ENCODE peak calls at places on chromosome 18, in eight cellular contexts. C is tibial nerve, M is IMR-90, H is ovary, K is breast epithelium, Z is uterus, V is transverse colon, B is esophagus squamous epithelium. X is an unnamed sample. For H3K27me3, the result is how much of the 10 kb centered on the place peaks cover.

GRCh38 chr18:35770360-35770759 is 188.8 kb downstream of the GALNT1 start:
- DNase-seq in M (no peak), K (no peak), B (no peak), V (no peak), Z (no peak), C (no peak), H (no peak), X (no peak)

GRCh38 chr18:13382990-13383821 is 164.6 kb downstream of the LDLRAD4 start:
- DNase-seq in B (no peak), M (no peak), K (no peak), H (no peak), V (no peak), C (no peak), Z (no peak), X (no peak)

GRCh38 chr18:23990474-23991410 is 23.8 kb upstream of the TTC39C start:
- DNase-seq in B (no peak), K (no peak), V (no peak), Z (no peak), M (peak), H (no peak), C (no peak), X (no peak)

GRCh38 chr18:8949206-8949605 is 153.3 kb upstream of the NDUFV2 start:
- DNase-seq in H (no peak), B (no peak), C (no peak), Z (no peak), V (no peak), K (no peak), M (peak), X (no peak)

GRCh38 chr18:76992226-76993084 is 140.1 kb downstream of the MBP start:
- DNase-seq in K (no peak), Z (no peak), H (no peak), M (no peak), V (no peak), B (no peak), C (no peak), X (no peak)

GRCh38 chr18:75478996-75479870 is 51.7 kb upstream of the SMIM21 start:
- DNase-seq in B (no peak), V (no peak), M (peak), C (no peak), H (no peak), K (no peak), Z (no peak), X (no peak)

GRCh38 chr18:56043691-56044090 is 455.7 kb upstream of the TCF4 start:
- DNase-seq in V (no peak), B (no peak), K (peak), Z (no peak), C (peak), M (no peak), H (no peak), X (no peak)

GRCh38 chr18:14092625-14093361 is 39.4 kb downstream of the ZNF519 start:
- DNase-seq in M (no peak), V (no peak), H (no peak), Z (no peak), C (no peak), K (no peak), B (no peak), X (no peak)

GRCh38 chr18:55097406-55098170 is 138.3 kb upstream of the CCDC68 start:
- DNase-seq in B (no peak), V (no peak), K (no peak), H (no peak), Z (peak), C (no peak), M (no peak), X (no peak)

GRCh38 chr18:43719264-43719795 is 442.0 kb upstream of the SYT4 start:
- DNase-seq in V (no peak), M (no peak), B (no peak), K (no peak), C (no peak), Z (no peak), H (no peak), X (no peak)

GRCh38 chr18:46276736-46277135 is 172.6 kb downstream of the HAUS1 start:
- DNase-seq in C (no peak), H (no peak), M (no peak), K (no peak), B (no peak), Z (no peak), V (no peak), X (no peak)

GRCh38 chr18:2846241-2846637 is 567 bp upstream of the EMILIN2 start:
- DNase-seq in M (peak), B (no peak), K (no peak), C (no peak), H (no peak), V (no peak), Z (no peak), X (no peak)

GRCh38 chr18:54923339-54923956 is 35.8 kb downstream of the CCDC68 start:
- DNase-seq in V (no peak), M (no peak), C (no peak), Z (no peak), K (no peak), B (no peak), H (no peak), X (no peak)

GRCh38 chr18:75170916-75171315 is 38.0 kb downstream of the PTGR3 start:
- DNase-seq in V (no peak), B (no peak), C (no peak), K (no peak), H (no peak), M (no peak), Z (no peak), X (no peak)

GRCh38 chr18:62485684-62486083 is 37.1 kb upstream of the ZCCHC2 start:
- DNase-seq in V (no peak), M (peak), K (peak), H (no peak), Z (peak), C (no peak), B (no peak), X (peak)

GRCh38 chr18:48889115-48889941 is 61.4 kb downstream of the SMAD7 start:
- DNase-seq in Z (peak), K (no peak), C (no peak), M (no peak), H (peak), V (no peak), B (no peak), X (peak)

GRCh38 chr18:55918449-55918848 is 330.5 kb upstream of the TCF4 start:
- DNase-seq in C (no peak), M (peak), Z (no peak), V (no peak), K (no peak), B (no peak), H (no peak), X (no peak)

GRCh38 chr18:62767321-62767720 is 52.0 kb downstream of the PHLPP1 start:
- DNase-seq in C (no peak), M (no peak), K (no peak), H (no peak), V (no peak), B (no peak), Z (no peak), X (no peak)

GRCh38 chr18:68549257-68549871 is 165.5 kb downstream of the TMX3 start:
- DNase-seq in V (no peak), H (no peak), C (no peak), B (no peak), K (no peak), Z (no peak), M (peak), X (no peak)

GRCh38 chr18:6785411-6785810 is 55.9 kb downstream of the ARHGAP28 start:
- DNase-seq in Z (no peak), C (no peak), K (no peak), H (no peak), V (no peak), M (no peak), B (no peak), X (no peak)

GRCh38 chr18:21391074-21391673 is 149.1 kb downstream of the GREB1L start:
- DNase-seq in H (no peak), C (no peak), V (no peak), Z (no peak), M (peak), B (no peak), K (no peak), X (no peak)

GRCh38 chr18:49582579-49582978 is 20.7 kb downstream of the LIPG start:
- DNase-seq in M (peak), B (no peak), K (no peak), V (no peak), H (no peak), Z (no peak), C (no peak), X (no peak)

GRCh38 chr18:63890950-63891304 is 3.4 kb downstream of the SERPINB2 start:
- DNase-seq in K (no peak), C (no peak), H (no peak), B (no peak), V (no peak), M (peak), Z (no peak), X (no peak)

GRCh38 chr18:37489011-37489410 is 76.6 kb downstream of the CELF4 start:
- DNase-seq in H (no peak), K (no peak), M (no peak), C (no peak), B (no peak), Z (no peak), V (no peak), X (no peak)
- H3K27me3 ChIP-seq in H (under half), K (half or more), M (under half), C (half or more), B (under half), Z (under half), V (half or more), X (under half)

GRCh38 chr18:80147418-80148315 is 38.6 kb downstream of the ADNP2 start:
- DNase-seq in C (peak), M (peak), K (peak), B (peak), H (peak), V (peak), Z (peak), X (peak)
- TF ChIP-seq POLR2A in C (no peak), M (no peak), K (no peak), B (no peak), H (no peak), V (peak), Z (no peak), X (peak)

GRCh38 chr18:28791101-28791500 is 614.2 kb upstream of the CDH2 start:
- DNase-seq in B (no peak), C (no peak), Z (no peak), M (no peak), V (no peak), K (no peak), H (no peak), X (no peak)

GRCh38 chr18:28792404-28793103 is 615.6 kb upstream of the CDH2 start:
- DNase-seq in H (no peak), M (no peak), K (no peak), Z (no peak), V (no peak), C (no peak), B (no peak), X (no peak)

GRCh38 chr18:28786941-28787340 is 610.0 kb upstream of the CDH2 start:
- DNase-seq in H (no peak), K (no peak), C (no peak), B (no peak), M (peak), V (no peak), Z (no peak), X (no peak)

GRCh38 chr18:28793911-28794310 is 617.0 kb upstream of the CDH2 start:
- DNase-seq in H (no peak), Z (no peak), C (no peak), M (no peak), B (no peak), V (no peak), K (no peak), X (no peak)

GRCh38 chr18:28789460-28789859 is 612.5 kb upstream of the CDH2 start:
- DNase-seq in Z (no peak), M (no peak), K (no peak), B (no peak), H (no peak), C (no peak), V (no peak), X (no peak)
- H3K27ac ChIP-seq in Z (no peak), M (no peak), K (no peak), B (no peak), H (no peak), C (no peak), V (no peak), X (no peak)

DNA sequence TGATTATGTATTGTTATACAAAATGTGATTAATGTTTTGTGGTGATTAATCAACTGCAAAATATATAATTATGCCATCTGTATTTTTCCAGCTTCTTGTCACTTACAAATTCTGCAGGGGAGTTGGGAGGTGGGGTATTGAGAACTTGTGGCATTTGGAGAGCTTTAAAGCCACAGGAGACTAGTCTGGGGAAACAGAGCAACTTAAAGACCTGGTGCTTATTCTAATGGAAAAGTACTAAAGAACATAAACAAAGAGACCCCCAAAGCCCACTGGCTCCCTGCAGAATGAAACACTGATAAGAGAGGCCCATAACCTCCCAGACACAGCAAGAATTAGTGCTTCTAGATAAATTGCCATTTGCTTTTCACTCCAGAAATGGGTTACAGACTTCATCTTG is 1720.8 kb upstream of the PIK3C3 start:
- DNase-seq in Z (no peak), K (no peak), C (no peak), H (no peak), V (no peak), B (no peak), M (no peak), X (no peak)
- H3K27me3 ChIP-seq in Z (under half), K (under half), C (under half), H (under half), V (under half), B (under half), M (under half), X (under half)

DNA sequence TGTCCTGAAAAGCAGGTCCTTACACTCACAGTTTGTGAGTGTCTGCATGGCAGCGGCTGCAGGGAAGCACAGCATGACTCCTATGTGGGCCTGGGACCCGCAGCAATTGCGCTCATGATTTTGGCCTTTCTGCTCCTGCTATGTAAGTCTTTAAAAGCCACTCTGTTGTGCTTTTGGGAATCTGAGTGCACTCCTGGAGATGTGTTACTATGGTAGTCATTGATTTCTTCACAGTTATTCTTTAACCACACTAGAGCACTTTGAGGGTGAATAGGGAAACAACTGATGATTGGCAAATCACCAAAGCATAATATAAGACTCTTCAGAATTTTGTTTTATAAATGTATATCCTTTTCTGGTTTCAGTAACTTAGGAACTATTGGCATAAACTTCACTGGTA is 40.9 kb downstream of the DSG2 start:
- DNase-seq in K (no peak), B (no peak), H (no peak), V (no peak), C (no peak), Z (no peak), M (no peak), X (no peak)
- TF ChIP-seq POLR2A in K (no peak), B (no peak), H (no peak), V (no peak), C (no peak), Z (no peak), M (no peak), X (no peak)

GRCh38 chr18:58788470-58788869 is 76.2 kb upstream of the ZNF532 start:
- DNase-seq in V (no peak), K (no peak), H (no peak), M (no peak), C (no peak), Z (no peak), B (no peak), X (no peak)

GRCh38 chr18:58784601-58785137 is 80.0 kb upstream of the ZNF532 start:
- DNase-seq in V (no peak), C (no peak), K (no peak), B (no peak), M (no peak), Z (no peak), H (no peak), X (no peak)

GRCh38 chr18:58785171-58785805 is 79.4 kb upstream of the ZNF532 start:
- DNase-seq in H (peak), B (no peak), V (peak), K (peak), C (no peak), Z (peak), M (peak), X (peak)

GRCh38 chr18:58787750-58788149 is 76.9 kb upstream of the ZNF532 start:
- DNase-seq in K (no peak), B (no peak), V (no peak), H (no peak), M (no peak), C (no peak), Z (no peak), X (no peak)

GRCh38 chr18:58785870-58786269 is 78.8 kb upstream of the ZNF532 start:
- DNase-seq in B (no peak), C (no peak), V (no peak), K (no peak), Z (no peak), M (no peak), H (no peak), X (no peak)
- H3K27ac ChIP-seq in B (no peak), C (no peak), V (peak), K (peak), Z (no peak), M (peak), H (no peak), X (no peak)

DNA sequence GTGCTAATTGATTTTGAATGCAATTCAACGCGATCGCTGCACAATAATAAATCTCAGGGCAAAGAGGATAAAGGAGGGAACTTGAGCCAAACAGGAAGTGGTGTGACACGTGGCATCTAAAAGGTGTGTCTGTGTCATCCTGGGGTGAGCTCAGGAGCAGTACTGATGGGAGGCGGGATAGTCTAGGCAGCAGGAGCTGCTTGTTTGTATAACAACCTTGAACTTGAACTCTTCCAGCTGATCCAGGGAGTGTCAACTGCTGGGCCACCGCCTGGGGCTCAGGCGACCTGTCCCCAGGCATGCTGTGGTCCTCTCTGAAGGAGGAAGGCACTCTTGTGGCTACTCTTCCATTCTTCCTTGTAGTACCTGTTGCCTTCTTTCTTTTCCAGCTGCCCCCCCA is 61.2 kb downstream of the BOD1L2 start:
- DNase-seq in C (no peak), V (peak), H (no peak), M (no peak), Z (no peak), K (no peak), B (no peak), X (no peak)
- H3K27me3 ChIP-seq in C (under half), V (under half), H (under half), M (under half), Z (under half), K (under half), B (under half), X (under half)

GRCh38 chr18:10523544-10523943 is 2.3 kb upstream of the NAPG start:
- DNase-seq in V (no peak), Z (no peak), H (no peak), B (no peak), K (no peak), M (no peak), C (no peak), X (no peak)

GRCh38 chr18:10528439-10528838 is 2.6 kb downstream of the NAPG start:
- DNase-seq in Z (no peak), K (no peak), V (no peak), B (no peak), M (no peak), H (no peak), C (no peak), X (no peak)

GRCh38 chr18:10526211-10526949 is 553 bp downstream of the NAPG start:
- DNase-seq in M (peak), H (peak), V (peak), Z (no peak), K (peak), B (peak), C (no peak), X (peak)

GRCh38 chr18:10524507-10525425 is 1.1 kb upstream of the NAPG start:
- DNase-seq in B (no peak), Z (peak), H (no peak), K (no peak), M (peak), V (no peak), C (no peak), X (no peak)

DNA sequence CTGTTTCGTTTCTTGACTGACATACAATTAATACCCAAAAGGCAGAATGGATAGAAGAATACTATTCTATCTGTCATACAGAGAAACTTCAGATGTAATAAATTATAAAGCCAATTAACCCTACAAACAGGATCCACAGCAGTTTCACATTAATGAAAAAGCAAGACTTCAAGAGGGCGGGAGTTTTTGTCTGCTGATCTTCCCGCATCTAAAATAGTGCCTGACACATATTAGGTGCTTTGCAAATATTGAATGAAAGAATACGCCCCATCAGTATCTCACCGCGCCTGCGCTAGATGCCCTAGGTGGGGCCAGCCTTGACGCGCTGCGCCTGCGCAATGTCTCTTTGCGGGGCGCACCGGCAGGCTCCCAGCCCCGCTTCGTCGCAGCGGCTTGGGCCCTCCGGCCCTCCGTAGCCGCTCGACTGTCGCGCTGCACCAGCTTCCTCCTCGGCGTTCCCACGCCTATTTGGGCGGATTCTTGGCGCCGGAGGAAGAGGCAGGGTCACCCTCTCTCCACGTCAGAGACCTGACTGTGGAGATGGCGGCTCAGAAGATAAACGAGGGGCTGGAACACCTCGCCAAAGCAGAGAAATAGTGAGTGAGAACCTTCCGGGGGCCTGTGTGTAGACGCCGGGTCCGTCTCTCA is at the start of gene NAPG:
- DNase-seq in B (peak), Z (peak), V (peak), C (peak), H (peak), K (peak), M (peak), X (peak)
- TF ChIP-seq POLR2A in B (no peak), Z (peak), V (peak), C (no peak), H (peak), K (no peak), M (peak), X (no peak)

GRCh38 chr18:12031181-12031580 is 49.9 kb downstream of the IMPA2 start:
- DNase-seq in C (no peak), V (no peak), B (no peak), H (no peak), Z (no peak), K (no peak), M (no peak), X (no peak)
- H3K27ac ChIP-seq in C (no peak), V (no peak), B (peak), H (peak), Z (peak), K (no peak), M (no peak), X (no peak)

X was measured in adrenal gland.